ENCODE peak calls at places on chromosomes 4 and X, in nine cellular contexts. W, T, N, U, J, X, Q, G and Z are unnamed samples.

GRCh38 chr4:147714575-147715401 is 17.1 kb upstream of the ARHGAP10 start:
- DNase-seq in W (peak), T (peak), N (no peak), U (no peak), J (peak), X (no peak), Q (no peak), G (no peak), Z (no peak)

GRCh38 chr4:180486342-180486741 is 1756.9 kb upstream of the TENM3 start:
- DNase-seq in W (no peak), T (no peak), N (no peak), U (no peak), J (no peak), X (no peak), Q (no peak), G (no peak), Z (no peak)

GRCh38 chr4:138035781-138036258 is 206.3 kb downstream of the SLC7A11 start:
- DNase-seq in W (peak), T (no peak), N (no peak), U (no peak), J (no peak), X (peak), Q (no peak), G (no peak), Z (peak)

GRCh38 chr4:24488399-24489164 is 95.8 kb downstream of the DHX15 start:
- DNase-seq in W (peak), T (no peak), N (no peak), U (peak), J (peak), X (peak), Q (no peak), G (peak), Z (peak)

GRCh38 chrX:50442426-50443116 is 28.1 kb downstream of the DGKK start:
- DNase-seq in W (no peak), T (no peak), N (no peak), U (no peak), J (no peak), X (no peak), Q (no peak), G (no peak), Z (no peak)

GRCh38 chrX:316351-317325 is 2.0 kb downstream of the GTPBP6 start:
- DNase-seq in W (no peak), T (no peak), N (peak), U (no peak), J (no peak), X (no peak), Q (no peak), G (no peak), Z (no peak)

GRCh38 chr4:25797136-25797535 is 65.7 kb downstream of the SEL1L3 start:
- DNase-seq in W (no peak), T (no peak), N (no peak), U (peak), J (no peak), X (no peak), Q (no peak), G (no peak), Z (no peak)

GRCh38 chr4:181503800-181504364 is 739.3 kb upstream of the TENM3 start:
- DNase-seq in W (no peak), T (no peak), N (no peak), U (peak), J (no peak), X (no peak), Q (no peak), G (no peak), Z (peak)

GRCh38 chr4:88610771-88611170 is 18.5 kb downstream of the HERC3 start:
- DNase-seq in W (peak), T (peak), N (no peak), U (no peak), J (no peak), X (no peak), Q (peak), G (no peak), Z (no peak)

GRCh38 chr4:78880874-78881492 is 58.3 kb downstream of the PAQR3 start:
- DNase-seq in W (peak), T (no peak), N (no peak), U (no peak), J (no peak), X (no peak), Q (no peak), G (no peak), Z (no peak)

GRCh38 chrX:120419465-120419864 is 49.6 kb downstream of the LAMP2 start:
- DNase-seq in W (no peak), T (no peak), N (no peak), U (no peak), J (no peak), X (no peak), Q (no peak), G (peak), Z (no peak)

GRCh38 chr4:173878701-173879100 is 348.7 kb upstream of the HAND2 start:
- DNase-seq in W (peak), T (peak), N (no peak), U (no peak), J (no peak), X (no peak), Q (no peak), G (no peak), Z (no peak)

GRCh38 chr4:172104534-172104933 is 291.3 kb downstream of the GALNTL6 start:
- DNase-seq in W (no peak), T (peak), N (no peak), U (no peak), J (no peak), X (no peak), Q (no peak), G (no peak), Z (no peak)

GRCh38 chrX:72258174-72258573 is 18.9 kb downstream of the RPS4X start:
- DNase-seq in W (peak), T (no peak), N (no peak), U (no peak), J (no peak), X (no peak), Q (no peak), G (no peak), Z (no peak)

GRCh38 chr4:142331132-142331531 is 515.0 kb downstream of the INPP4B start:
- DNase-seq in W (peak), T (no peak), N (no peak), U (no peak), J (no peak), X (no peak), Q (no peak), G (no peak), Z (no peak)

GRCh38 chr4:7699040-7699439 is 240.6 kb downstream of the AFAP1 start:
- DNase-seq in W (peak), T (no peak), N (no peak), U (no peak), J (peak), X (no peak), Q (peak), G (no peak), Z (no peak)

GRCh38 chrX:125953769-125954168 is 212.3 kb downstream of the DCAF12L2 start:
- DNase-seq in W (no peak), T (no peak), N (no peak), U (no peak), J (no peak), X (no peak), Q (no peak), G (no peak), Z (no peak)

GRCh38 chrX:129360175-129360574 is 163.1 kb downstream of the SMARCA1 start:
- DNase-seq in W (peak), T (no peak), N (no peak), U (peak), J (no peak), X (peak), Q (no peak), G (no peak), Z (peak)

GRCh38 chr4:169984203-169984602 is 42.0 kb downstream of the MFAP3L start:
- DNase-seq in W (no peak), T (no peak), N (no peak), U (no peak), J (no peak), X (no peak), Q (no peak), G (no peak), Z (no peak)

GRCh38 chrX:40168183-40169015 is 70.6 kb upstream of the BCOR start:
- DNase-seq in W (no peak), T (no peak), N (peak), U (peak), J (no peak), X (no peak), Q (no peak), G (no peak), Z (peak)

GRCh38 chr4:112813790-112814189 is 176.8 kb downstream of the LARP7 start:
- DNase-seq in W (peak), T (peak), N (no peak), U (no peak), J (no peak), X (peak), Q (peak), G (no peak), Z (no peak)

GRCh38 chr4:109614015-109614414 is 54.0 kb downstream of the MCUB start:
- DNase-seq in W (no peak), T (no peak), N (no peak), U (no peak), J (no peak), X (no peak), Q (no peak), G (no peak), Z (no peak)

GRCh38 chr4:78477276-78477675 is 74.3 kb upstream of the ANXA3 start:
- DNase-seq in W (peak), T (no peak), N (no peak), U (no peak), J (no peak), X (no peak), Q (no peak), G (no peak), Z (no peak)

GRCh38 chr4:7964890-7965662 is 25.4 kb upstream of the AFAP1 start:
- DNase-seq in W (peak), T (no peak), N (no peak), U (peak), J (no peak), X (no peak), Q (no peak), G (peak), Z (no peak)

GRCh38 chr4:105712766-105713165 is 4.2 kb downstream of the GSTCD start:
- DNase-seq in W (no peak), T (no peak), N (no peak), U (no peak), J (no peak), X (no peak), Q (no peak), G (no peak), Z (no peak)

GRCh38 chrX:105315301-105315700 is 94.8 kb upstream of the TEX13A start:
- DNase-seq in W (no peak), T (no peak), N (no peak), U (no peak), J (no peak), X (no peak), Q (no peak), G (no peak), Z (no peak)

GRCh38 chrX:149903889-149904748 is 23.1 kb downstream of the MAGEA8 start:
- DNase-seq in W (peak), T (no peak), N (no peak), U (no peak), J (no peak), X (no peak), Q (no peak), G (no peak), Z (no peak)

GRCh38 chr4:3311489-3312171 is 18.8 kb downstream of the RGS12 start:
- DNase-seq in W (no peak), T (no peak), N (no peak), U (no peak), J (no peak), X (no peak), Q (no peak), G (no peak), Z (no peak)

GRCh38 chr4:118948545-118949144 is 60.0 kb downstream of the SYNPO2 start:
- DNase-seq in W (no peak), T (no peak), N (no peak), U (no peak), J (no peak), X (no peak), Q (peak), G (no peak), Z (no peak)

GRCh38 chr4:186068581-186069402 is at the start of gene TLR3:
- DNase-seq in W (peak), T (no peak), N (no peak), U (no peak), J (no peak), X (no peak), Q (peak), G (no peak), Z (no peak)

GRCh38 chrX:22314692-22315091 is 42.0 kb downstream of the CBLL2 start:
- DNase-seq in W (no peak), T (no peak), N (no peak), U (peak), J (no peak), X (no peak), Q (no peak), G (no peak), Z (no peak)

GRCh38 chr4:141853091-141853734 is 216.8 kb downstream of the IL15 start:
- DNase-seq in W (no peak), T (peak), N (no peak), U (no peak), J (no peak), X (no peak), Q (peak), G (no peak), Z (no peak)

GRCh38 chr4:71095141-71095939 is 101.9 kb downstream of the DCK start:
- DNase-seq in W (peak), T (no peak), N (no peak), U (no peak), J (no peak), X (no peak), Q (no peak), G (no peak), Z (no peak)

GRCh38 chr4:78166582-78166981 is 109.5 kb downstream of the FRAS1 start:
- DNase-seq in W (no peak), T (no peak), N (no peak), U (no peak), J (no peak), X (no peak), Q (no peak), G (no peak), Z (no peak)

DNA sequence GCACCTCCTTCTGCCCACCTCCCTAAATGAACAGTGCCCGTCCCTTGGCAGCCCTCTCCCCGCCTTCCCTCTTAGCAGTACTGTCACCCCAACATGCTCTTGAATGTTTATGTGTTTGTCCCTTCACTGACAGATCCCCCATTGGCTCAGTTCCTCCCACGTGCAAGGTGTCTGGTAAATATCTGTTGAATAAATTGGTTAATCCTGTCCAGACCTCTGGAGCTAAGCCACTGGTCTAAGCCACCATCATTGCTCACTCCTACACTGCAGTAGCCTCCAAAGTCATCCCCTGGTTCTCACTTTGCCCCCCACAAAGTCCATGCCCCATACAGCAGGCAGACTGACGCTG is 26.1 kb upstream of the MAN2B2 start:
- DNase-seq in W (no peak), T (no peak), N (no peak), U (no peak), J (no peak), X (no peak), Q (no peak), G (no peak), Z (no peak)
- TF ChIP-seq CTCF in W (no peak), T (no peak), N (no peak), U (no peak), J (no peak), X (no peak), Q (no peak), G (no peak), Z (no peak)

GRCh38 chrX:69019073-69019890 is 146.0 kb downstream of the PJA1 start:
- DNase-seq in W (no peak), T (no peak), N (no peak), U (no peak), J (no peak), X (peak), Q (no peak), G (no peak), Z (no peak)
- TF ChIP-seq CTCF in W (no peak), T (no peak), N (no peak), U (no peak), J (no peak), X (no peak), Q (no peak), G (no peak), Z (no peak)

GRCh38 chrX:132235488-132235887 is 16.2 kb upstream of the RAP2C start:
- DNase-seq in W (no peak), T (no peak), N (no peak), U (no peak), J (no peak), X (no peak), Q (no peak), G (no peak), Z (no peak)

GRCh38 chrX:132227383-132228112 is 8.3 kb upstream of the RAP2C start:
- DNase-seq in W (peak), T (no peak), N (no peak), U (no peak), J (no peak), X (no peak), Q (no peak), G (no peak), Z (no peak)

GRCh38 chrX:132226169-132226568 is 6.9 kb upstream of the RAP2C start:
- DNase-seq in W (peak), T (no peak), N (no peak), U (no peak), J (no peak), X (no peak), Q (no peak), G (no peak), Z (no peak)

GRCh38 chrX:132231587-132231986 is 12.3 kb upstream of the RAP2C start:
- DNase-seq in W (no peak), T (no peak), N (no peak), U (no peak), J (no peak), X (no peak), Q (no peak), G (no peak), Z (no peak)
- TF ChIP-seq CTCF in W (no peak), T (no peak), N (no peak), U (no peak), J (no peak), X (no peak), Q (no peak), G (no peak), Z (no peak)

DNA sequence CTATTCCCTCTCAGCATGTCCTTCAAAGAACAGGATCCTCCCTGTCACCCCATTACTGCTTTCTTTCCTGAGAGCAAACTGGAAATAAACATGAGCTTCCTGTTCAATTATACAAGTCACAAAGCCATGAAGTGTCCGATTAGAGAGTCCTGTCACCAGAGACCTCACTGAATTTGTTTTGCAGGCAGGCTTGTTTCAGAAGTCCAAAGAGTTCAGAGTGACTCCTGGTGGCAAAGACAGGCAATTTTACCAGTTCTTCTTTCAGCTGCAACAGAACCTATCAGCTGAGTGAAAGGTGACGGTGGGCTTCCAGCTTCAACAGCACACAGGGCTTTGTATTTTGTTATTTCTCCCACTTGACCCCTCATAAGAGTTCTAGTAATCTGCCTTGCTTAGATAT is 6.4 kb downstream of the ELK1 start:
- DNase-seq in W (peak), T (no peak), N (no peak), U (no peak), J (no peak), X (no peak), Q (no peak), G (no peak), Z (no peak)
- TF ChIP-seq CTCF in W (peak), T (peak), N (peak), U (peak), J (no peak), X (peak), Q (peak), G (no peak), Z (no peak)

GRCh38 chrX:103063191-103063845 is 653 bp downstream of the BEX1 start:
- DNase-seq in W (peak), T (peak), N (no peak), U (peak), J (no peak), X (peak), Q (no peak), G (no peak), Z (peak)
- TF ChIP-seq CTCF in W (no peak), T (peak), N (peak), U (peak), J (no peak), X (no peak), Q (peak), G (no peak), Z (peak)

GRCh38 chr4:126109836-126110235 is 795.1 kb downstream of the FAT4 start:
- DNase-seq in W (no peak), T (no peak), N (no peak), U (no peak), J (no peak), X (no peak), Q (no peak), G (no peak), Z (no peak)

DNA sequence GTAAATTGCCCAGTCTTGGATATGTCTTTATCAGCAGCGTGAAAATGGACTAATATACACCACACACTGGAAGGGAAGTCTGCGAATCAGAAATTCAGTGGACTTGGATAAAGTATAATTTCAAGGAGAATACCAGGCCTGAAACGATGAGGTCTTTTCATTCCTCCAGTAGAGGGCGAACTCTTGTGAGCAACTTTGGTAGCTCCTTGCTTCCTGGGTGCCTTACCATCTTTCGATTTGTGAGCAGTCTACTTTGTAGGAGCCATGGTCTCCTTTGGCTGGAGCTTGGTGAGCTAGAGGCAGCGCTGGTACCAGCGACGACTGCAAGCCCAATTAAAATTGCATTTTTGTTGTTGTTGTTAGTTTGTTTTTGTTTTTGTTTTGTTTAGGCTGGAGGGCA is 791.9 kb downstream of the FAT4 start:
- DNase-seq in W (no peak), T (no peak), N (no peak), U (peak), J (no peak), X (no peak), Q (no peak), G (no peak), Z (no peak)
- TF ChIP-seq CTCF in W (peak), T (peak), N (peak), U (peak), J (no peak), X (peak), Q (peak), G (no peak), Z (peak)